ENCODE peak calls at places on chromosome 2, in nine cellular contexts. O is CD8-positive, alpha-beta T cell; Q is dorsolateral prefrontal cortex; I is BJ; L is psoas muscle; W is foreskin fibroblast; K is upper lobe of right lung; M is kidney epithelial cell; D is sigmoid colon. Z is an unnamed sample.

GRCh38 chr2:219459460-219460311 is 25.0 kb downstream of the SPEG start:
- DNase-seq in O (no peak), Q (no peak), I (no peak), L (peak; percentile 86), W (no peak), K (no peak), M (no peak), D (peak; percentile 88), Z (no peak)

GRCh38 chr2:225002656-225003045 is 39.6 kb downstream of the DOCK10 start:
- DNase-seq in O (no peak), Q (no peak), I (no peak), L (no peak), W (no peak), K (no peak), M (peak; percentile 93), D (no peak), Z (no peak)

GRCh38 chr2:43925431-43925830 is 70.4 kb downstream of the LRPPRC start:
- DNase-seq in O (no peak), Q (no peak), I (no peak), L (no peak), W (no peak), K (no peak), M (no peak), D (no peak), Z (no peak)

GRCh38 chr2:218717262-218717661 is 6.6 kb downstream of the TTLL4 start:
- DNase-seq in O (no peak), Q (no peak), I (no peak), L (no peak), W (no peak), K (no peak), M (no peak), D (no peak), Z (no peak)

GRCh38 chr2:222689322-222689721 is 17.9 kb downstream of the MOGAT1 start:
- DNase-seq in O (no peak), Q (no peak), I (no peak), L (no peak), W (no peak), K (no peak), M (no peak), D (no peak), Z (no peak)

GRCh38 chr2:154740360-154740759 is 41.9 kb downstream of the KCNJ3 start:
- DNase-seq in O (no peak), Q (no peak), I (no peak), L (no peak), W (no peak), K (no peak), M (no peak), D (no peak), Z (no peak)

GRCh38 chr2:239676716-239677454 is 276.1 kb upstream of the HDAC4 start:
- DNase-seq in O (no peak), Q (no peak), I (no peak), L (no peak), W (no peak), K (no peak), M (no peak), D (no peak), Z (no peak)

GRCh38 chr2:150477347-150477746 is 10.1 kb downstream of the RND3 start:
- DNase-seq in O (no peak), Q (no peak), I (no peak), L (no peak), W (no peak), K (no peak), M (no peak), D (no peak), Z (no peak)

GRCh38 chr2:168312036-168312822 is 64.8 kb upstream of the STK39 start:
- DNase-seq in O (no peak), Q (no peak), I (no peak), L (no peak), W (no peak), K (no peak), M (no peak), D (no peak), Z (no peak)

GRCh38 chr2:240689975-240690374 is 1.7 kb upstream of the AQP12A start:
- DNase-seq in O (no peak), Q (no peak), I (no peak), L (no peak), W (no peak), K (peak; percentile 34), M (no peak), D (no peak), Z (no peak)

GRCh38 chr2:219737270-219737691 is 109.9 kb downstream of the SLC4A3 start:
- DNase-seq in O (no peak), Q (no peak), I (no peak), L (no peak), W (no peak), K (no peak), M (no peak), D (no peak), Z (no peak)

DNA sequence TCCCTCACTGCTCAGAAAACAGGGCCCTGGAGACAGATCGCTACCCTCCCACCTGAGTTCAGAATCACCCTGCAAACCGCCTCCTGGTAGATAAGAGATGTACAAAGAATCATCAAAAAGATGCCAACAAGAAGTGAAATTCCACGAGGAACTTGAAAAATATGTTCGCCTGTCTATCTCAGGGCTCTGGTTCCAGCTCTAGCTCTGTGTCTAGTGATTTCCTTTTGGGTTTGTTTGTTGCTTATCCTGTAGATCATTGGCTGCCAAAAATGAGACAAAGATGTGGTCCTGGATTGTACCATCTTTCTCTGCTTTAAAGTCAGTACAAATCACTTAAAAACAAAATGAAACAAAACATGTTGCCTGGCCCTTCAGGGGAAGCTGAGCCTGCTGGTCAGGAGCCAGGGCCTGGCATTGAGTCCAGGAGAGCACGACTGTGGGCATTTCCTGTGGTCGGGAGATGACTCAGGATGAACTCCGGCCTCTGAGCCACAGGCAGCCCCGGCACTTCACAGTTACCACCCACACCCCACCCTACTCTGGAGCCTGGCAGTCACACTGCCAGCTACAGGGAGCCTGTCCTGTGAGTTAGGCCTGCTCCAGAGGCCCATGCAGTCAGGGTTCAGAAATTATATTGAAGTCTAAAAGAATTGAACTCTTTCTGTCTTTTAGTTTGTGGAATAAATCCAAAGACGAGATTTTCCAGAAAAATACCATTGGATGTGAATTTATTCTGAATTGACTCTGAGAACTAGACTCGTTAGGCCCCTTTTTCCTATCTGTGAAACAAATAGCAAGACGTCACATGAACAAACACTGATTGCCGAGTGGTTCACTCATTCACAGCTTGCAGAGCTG is 8.0 kb upstream of the ITGB6 start:
- DNase-seq in O (no peak), Q (peak; percentile 42), I (peak; percentile 67), L (peak; percentile 91), W (peak; percentile 98), K (peak; percentile 86), M (peak; percentile 95), D (peak; percentile 85), Z (no peak)
- H3K4me3 ChIP-seq in O (no peak overlapping the region), Q (no peak overlapping the region), I (no peak overlapping the region), L (peak overlapping the region; percentile 11), W (no peak overlapping the region), K (no peak overlapping the region), M (no peak overlapping the region), D (no peak overlapping the region), Z (no peak overlapping the region)

DNA sequence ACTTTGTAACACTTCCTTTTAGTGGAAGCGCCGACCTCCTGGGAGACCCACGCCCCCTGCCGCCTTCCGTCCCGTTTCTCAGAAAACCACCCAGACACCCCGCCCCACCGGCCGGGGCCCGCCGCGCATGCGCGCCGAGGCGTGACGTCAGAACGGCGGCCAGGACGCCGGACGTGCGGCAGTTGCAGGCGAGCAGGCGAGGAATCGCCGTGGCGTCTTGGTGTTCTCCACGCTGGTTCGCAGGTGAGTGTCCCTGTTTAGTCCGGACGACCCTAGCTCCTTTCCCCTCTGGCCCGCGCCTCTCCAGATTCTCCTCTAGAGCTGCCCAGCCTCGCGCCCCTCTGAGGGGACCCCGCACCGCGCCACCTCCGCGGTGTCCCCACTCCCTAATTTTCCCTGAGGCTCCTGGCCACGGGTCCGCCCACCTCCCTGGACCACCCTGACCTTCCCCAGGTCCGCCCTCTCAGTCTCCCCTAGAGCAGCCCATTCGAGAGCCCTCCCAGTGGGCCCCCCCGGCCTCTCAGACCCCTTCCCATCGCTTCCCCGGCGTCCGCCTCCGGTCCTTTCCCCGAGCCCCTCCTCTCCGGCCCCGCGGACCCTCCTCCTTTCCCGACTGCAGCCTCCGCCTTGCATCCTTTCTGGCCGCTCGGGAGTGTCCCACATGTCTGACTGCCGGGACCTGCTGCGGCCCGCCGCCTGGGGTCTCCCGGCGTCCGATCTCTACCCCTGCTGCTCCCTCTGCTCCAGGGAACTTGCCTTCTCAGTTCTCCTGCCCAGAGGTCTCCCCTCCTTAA is at the start of gene PLEKHB2:
- DNase-seq in O (peak; percentile 87), Q (peak; percentile 98), I (peak; percentile 46), L (peak; percentile 95), W (peak; percentile 85), K (peak; percentile 96), M (no peak), D (peak; percentile 94), Z (no peak)
- TF ChIP-seq CTCF in O (no peak), Q (peak; percentile 57), I (peak; percentile 35), L (peak; percentile 20), W (no peak), K (peak; percentile 38), M (peak; percentile 32), D (no peak), Z (peak; percentile 33)

GRCh38 chr2:36562973-36563532 is 34.9 kb downstream of the FEZ2 start:
- DNase-seq in O (no peak), Q (no peak), I (no peak), L (no peak), W (peak; percentile 63), K (no peak), M (no peak), D (no peak), Z (no peak)

GRCh38 chr2:36560726-36561125 is 37.2 kb downstream of the FEZ2 start:
- DNase-seq in O (no peak), Q (no peak), I (no peak), L (no peak), W (no peak), K (no peak), M (no peak), D (no peak), Z (no peak)

GRCh38 chr2:36561223-36561944 is 36.6 kb downstream of the FEZ2 start:
- DNase-seq in O (no peak), Q (no peak), I (peak; percentile 94), L (no peak), W (peak; percentile 93), K (no peak), M (peak; percentile 88), D (no peak), Z (peak; percentile 67)

GRCh38 chr2:36564377-36564930 is 33.5 kb downstream of the FEZ2 start:
- DNase-seq in O (no peak), Q (no peak), I (no peak), L (no peak), W (no peak), K (no peak), M (no peak), D (no peak), Z (no peak)

GRCh38 chr2:36562245-36562644 is 35.7 kb downstream of the FEZ2 start:
- DNase-seq in O (no peak), Q (no peak), I (no peak), L (no peak), W (peak; percentile 70), K (no peak), M (no peak), D (no peak), Z (peak; percentile 34)
- H3K4me3 ChIP-seq in O (no peak overlapping the region), Q (no peak overlapping the region), I (no peak overlapping the region), L (no peak overlapping the region), W (no peak overlapping the region), K (no peak overlapping the region), M (no peak overlapping the region), D (no peak overlapping the region), Z (no peak overlapping the region)

GRCh38 chr2:180655842-180656454 is 324.5 kb upstream of the UBE2E3 start:
- DNase-seq in O (no peak), Q (no peak), I (no peak), L (no peak), W (no peak), K (no peak), M (no peak), D (no peak), Z (no peak)
- TF ChIP-seq CTCF in O (no peak), Q (peak; percentile 39), I (no peak), L (no peak), W (no peak), K (no peak), M (no peak), D (no peak), Z (no peak)

Z was measured in AG04449.